ENCODE peak calls at places on chromosome 20, in eight cellular contexts. M is hypothalamus, R is brain microvascular endothelial cell, Q is GM23338, I is RWPE1, C is iris pigment epithelial cell, Y is mucosa of descending colon, O is GM12891. F is an unnamed sample.

GRCh38 chr20:49685809-49686208 is 27.9 kb downstream of the B4GALT5 start:
- DNase-seq in M (no peak), R (no peak), Q (no peak), I (no peak), C (peak), Y (no peak), O (no peak), F (no peak)

GRCh38 chr20:36384022-36384619 is 78.0 kb downstream of the DLGAP4 start:
- DNase-seq in M (no peak), R (peak), Q (peak), I (peak), C (peak), Y (no peak), O (peak), F (no peak)

GRCh38 chr20:47795214-47795667 is 10.0 kb upstream of the SULF2 start:
- DNase-seq in M (no peak), R (no peak), Q (no peak), I (peak), C (no peak), Y (no peak), O (no peak), F (no peak)

GRCh38 chr20:25066386-25066785 is 8.4 kb upstream of the ACSS1 start:
- DNase-seq in M (no peak), R (no peak), Q (no peak), I (no peak), C (no peak), Y (no peak), O (no peak), F (no peak)

GRCh38 chr20:62123450-62124118 is 1.3 kb downstream of the LSM14B start:
- DNase-seq in M (no peak), R (peak), Q (peak), I (no peak), C (peak), Y (no peak), O (no peak), F (no peak)

GRCh38 chr20:18585134-18585533 is 2.7 kb upstream of the DTD1 start:
- DNase-seq in M (no peak), R (peak), Q (peak), I (no peak), C (peak), Y (no peak), O (no peak), F (no peak)

GRCh38 chr20:22414354-22414753 is 170.0 kb downstream of the FOXA2 start:
- DNase-seq in M (no peak), R (no peak), Q (no peak), I (no peak), C (no peak), Y (no peak), O (no peak), F (no peak)

GRCh38 chr20:23305098-23305497 is 45.5 kb upstream of the NXT1 start:
- DNase-seq in M (no peak), R (peak), Q (no peak), I (no peak), C (peak), Y (no peak), O (no peak), F (no peak)

GRCh38 chr20:46544576-46544975 is 5.9 kb downstream of the OCSTAMP start:
- DNase-seq in M (no peak), R (no peak), Q (no peak), I (no peak), C (peak), Y (no peak), O (no peak), F (no peak)

GRCh38 chr20:19929749-19930148 is 87.4 kb upstream of the NAA20 start:
- DNase-seq in M (no peak), R (no peak), Q (no peak), I (no peak), C (no peak), Y (no peak), O (no peak), F (no peak)

GRCh38 chr20:5215592-5216304 is 88.9 kb downstream of the CDS2 start:
- DNase-seq in M (no peak), R (no peak), Q (no peak), I (no peak), C (no peak), Y (no peak), O (no peak), F (no peak)

GRCh38 chr20:62656919-62657635 is 14.8 kb downstream of the SLCO4A1 start:
- DNase-seq in M (no peak), R (no peak), Q (no peak), I (no peak), C (no peak), Y (no peak), O (no peak), F (no peak)

GRCh38 chr20:45111799-45112471 is 3.0 kb downstream of the WFDC5 start:
- DNase-seq in M (no peak), R (no peak), Q (peak), I (no peak), C (peak), Y (no peak), O (no peak), F (no peak)

GRCh38 chr20:25310268-25310920 is 62.5 kb downstream of the PYGB start:
- DNase-seq in M (no peak), R (peak), Q (peak), I (peak), C (peak), Y (peak), O (peak), F (peak)

GRCh38 chr20:52305843-52306242 is 114.3 kb upstream of the ZFP64 start:
- DNase-seq in M (no peak), R (no peak), Q (no peak), I (no peak), C (no peak), Y (no peak), O (no peak), F (no peak)

GRCh38 chr20:46962452-46963195 is 68.0 kb downstream of the EYA2 start:
- DNase-seq in M (no peak), R (no peak), Q (no peak), I (no peak), C (no peak), Y (no peak), O (no peak), F (no peak)

GRCh38 chr20:347640-348484 is 951 bp downstream of the NRSN2 start:
- DNase-seq in M (peak), R (peak), Q (peak), I (peak), C (peak), Y (peak), O (peak), F (no peak)

GRCh38 chr20:39326050-39326449 is 363.9 kb downstream of the DHX35 start:
- DNase-seq in M (no peak), R (no peak), Q (no peak), I (no peak), C (no peak), Y (no peak), O (no peak), F (no peak)

GRCh38 chr20:40547492-40548129 is 141.4 kb downstream of the MAFB start:
- DNase-seq in M (no peak), R (no peak), Q (no peak), I (no peak), C (no peak), Y (no peak), O (no peak), F (no peak)

GRCh38 chr20:58179432-58180099 is 48.9 kb downstream of the ANKRD60 start:
- DNase-seq in M (no peak), R (peak), Q (peak), I (peak), C (peak), Y (no peak), O (peak), F (peak)

GRCh38 chr20:16106191-16106849 is 466.9 kb downstream of the KIF16B start:
- DNase-seq in M (no peak), R (no peak), Q (no peak), I (no peak), C (no peak), Y (no peak), O (no peak), F (no peak)

GRCh38 chr20:5061209-5061608 is 58.5 kb downstream of the PCNA start:
- DNase-seq in M (no peak), R (no peak), Q (peak), I (peak), C (peak), Y (no peak), O (no peak), F (no peak)

GRCh38 chr20:36574278-36575065 is 1.1 kb downstream of the TGIF2 start:
- DNase-seq in M (no peak), R (peak), Q (peak), I (peak), C (peak), Y (peak), O (peak), F (no peak)

GRCh38 chr20:44023515-44024371 is 109.1 kb downstream of the TOX2 start:
- DNase-seq in M (no peak), R (no peak), Q (no peak), I (no peak), C (no peak), Y (no peak), O (no peak), F (no peak)

GRCh38 chr20:38935967-38936407 is 9.8 kb downstream of the FAM83D start:
- DNase-seq in M (no peak), R (no peak), Q (no peak), I (peak), C (peak), Y (no peak), O (no peak), F (no peak)

GRCh38 chr20:60559462-60559861 is 601.2 kb downstream of the CDH26 start:
- DNase-seq in M (no peak), R (no peak), Q (peak), I (no peak), C (no peak), Y (no peak), O (no peak), F (no peak)

GRCh38 chr20:9035129-9035528 is 33.8 kb upstream of the PLCB4 start:
- DNase-seq in M (no peak), R (peak), Q (no peak), I (no peak), C (peak), Y (no peak), O (no peak), F (no peak)

GRCh38 chr20:33846291-33846916 is 35.3 kb downstream of the CHMP4B start:
- DNase-seq in M (no peak), R (peak), Q (no peak), I (no peak), C (no peak), Y (no peak), O (no peak), F (no peak)

GRCh38 chr20:57442888-57443239 is 51.7 kb downstream of the RBM38 start:
- DNase-seq in M (no peak), R (no peak), Q (no peak), I (no peak), C (no peak), Y (no peak), O (no peak), F (no peak)

GRCh38 chr20:46816097-46816496 is 78.5 kb upstream of the EYA2 start:
- DNase-seq in M (no peak), R (no peak), Q (no peak), I (no peak), C (no peak), Y (no peak), O (no peak), F (no peak)

GRCh38 chr20:2088904-2089303 is 12.7 kb upstream of the STK35 start:
- DNase-seq in M (no peak), R (no peak), Q (peak), I (no peak), C (no peak), Y (no peak), O (no peak), F (no peak)

GRCh38 chr20:25219365-25219764 is 23.9 kb downstream of the ENTPD6 start:
- DNase-seq in M (no peak), R (no peak), Q (no peak), I (no peak), C (no peak), Y (no peak), O (no peak), F (no peak)

F was measured in CD14-positive monocyte.